ENCODE peak calls at places on chromosomes 16 and 17, in seven cellular contexts. M, J, R, E, N, A and I are unnamed samples.

GRCh38 chr16:58299757-58300349 is 5.0 kb upstream of the PRSS54 start:
- DNase-seq in M (no peak), J (peak), R (no peak), E (no peak), N (peak), A (no peak), I (no peak)

GRCh38 chr17:1515640-1516402 is 591 bp downstream of the INPP5K start:
- DNase-seq in M (peak), J (peak), R (peak), E (no peak), N (peak), A (no peak), I (peak)

GRCh38 chr16:51139568-51139967 is 11.5 kb downstream of the SALL1 start:
- DNase-seq in M (no peak), J (no peak), R (no peak), E (no peak), N (no peak), A (no peak), I (no peak)

GRCh38 chr16:88072571-88073001 is 121.4 kb downstream of the BANP start:
- DNase-seq in M (no peak), J (no peak), R (no peak), E (no peak), N (no peak), A (no peak), I (no peak)

GRCh38 chr16:16042076-16042475 is 92.7 kb downstream of the ABCC1 start:
- DNase-seq in M (peak), J (no peak), R (no peak), E (no peak), N (peak), A (no peak), I (peak)

GRCh38 chr17:47310186-47310733 is 13.5 kb upstream of the EFCAB13 start:
- DNase-seq in M (no peak), J (no peak), R (no peak), E (peak), N (no peak), A (peak), I (no peak)

GRCh38 chr16:19601083-19601976 is 45.8 kb downstream of the VPS35L start:
- DNase-seq in M (no peak), J (peak), R (peak), E (peak), N (peak), A (no peak), I (peak)

GRCh38 chr17:41547921-41548843 is 20.1 kb upstream of the KRT19 start:
- DNase-seq in M (peak), J (peak), R (peak), E (no peak), N (peak), A (peak), I (peak)

GRCh38 chr16:14007460-14007859 is 63.7 kb upstream of the MRTFB start:
- DNase-seq in M (no peak), J (peak), R (no peak), E (no peak), N (no peak), A (no peak), I (peak)

GRCh38 chr17:20797292-20797691 is 217.8 kb downstream of the CDRT15L2 start:
- DNase-seq in M (no peak), J (no peak), R (no peak), E (no peak), N (no peak), A (no peak), I (no peak)

GRCh38 chr16:82070656-82071369 is 35.8 kb downstream of the HSD17B2 start:
- DNase-seq in M (no peak), J (peak), R (no peak), E (no peak), N (peak), A (no peak), I (peak)

GRCh38 chr16:89863741-89864391 is 9.5 kb upstream of the TCF25 start:
- DNase-seq in M (no peak), J (no peak), R (no peak), E (no peak), N (no peak), A (no peak), I (no peak)

GRCh38 chr16:64351116-64351515 is 770.7 kb downstream of the CDH11 start:
- DNase-seq in M (no peak), J (no peak), R (no peak), E (no peak), N (no peak), A (no peak), I (no peak)